ENCODE peak calls at places on chromosomes 1 and 21, in four cellular contexts. M, K, R and P are unnamed samples.

GRCh38 chr1:85495556-85495955 is 30.6 kb upstream of the DDAH1 start:
- DNase-seq in K (no peak), R (no peak), M (peak), P (peak)

GRCh38 chr21:38910390-38911008 is 104.8 kb downstream of the ETS2 start:
- DNase-seq in R (no peak), K (no peak), M (no peak), P (no peak)

GRCh38 chr1:178020968-178021640 is 51.2 kb upstream of the SEC16B start:
- DNase-seq in M (no peak), K (no peak), R (no peak), P (no peak)

GRCh38 chr1:115189814-115190541 is 100.7 kb upstream of the TSPAN2 start:
- DNase-seq in K (no peak), M (peak), R (no peak), P (no peak)

GRCh38 chr1:49364676-49365075 is 588.0 kb upstream of the BEND5 start:
- DNase-seq in K (no peak), M (no peak), R (no peak), P (peak)

GRCh38 chr1:155012052-155012546 is 9.5 kb downstream of the ZBTB7B start:
- DNase-seq in M (no peak), K (peak), R (no peak), P (no peak)

GRCh38 chr1:45155957-45156356 is 50.4 kb downstream of the ZSWIM5 start:
- DNase-seq in K (no peak), R (no peak), M (no peak), P (no peak)

GRCh38 chr1:85166343-85166742 is 34.5 kb downstream of the SYDE2 start:
- DNase-seq in R (no peak), K (no peak), M (no peak), P (no peak)

GRCh38 chr1:62336638-62337534 is 17.7 kb upstream of the KANK4 start:
- DNase-seq in M (no peak), R (no peak), K (no peak), P (no peak)

GRCh38 chr21:46424621-46425020 is 34.1 kb upstream of the DIP2A start:
- DNase-seq in K (peak), R (peak), M (no peak), P (no peak)

GRCh38 chr21:42997053-42997452 is 22.7 kb downstream of the PKNOX1 start:
- DNase-seq in M (no peak), R (no peak), K (peak), P (no peak)

GRCh38 chr1:233440952-233441401 is 113.5 kb downstream of the MAP3K21 start:
- DNase-seq in K (no peak), M (peak), R (no peak), P (peak)

GRCh38 chr1:169563650-169564049 is 22.6 kb downstream of the F5 start:
- DNase-seq in R (no peak), K (no peak), M (no peak), P (no peak)

GRCh38 chr1:114428083-114428754 is 82.8 kb downstream of the TRIM33 start:
- DNase-seq in K (no peak), M (no peak), R (no peak), P (peak)

GRCh38 chr1:198890531-198890930 is 251.7 kb downstream of the PTPRC start:
- DNase-seq in M (no peak), R (no peak), K (no peak), P (peak)

GRCh38 chr1:9249534-9250335 is 15.2 kb downstream of the H6PD start:
- DNase-seq in K (peak), M (no peak), R (no peak), P (no peak)

GRCh38 chr1:51282605-51283004 is 46.5 kb downstream of the RNF11 start:
- DNase-seq in K (no peak), M (no peak), R (no peak), P (no peak)